ENCODE peak calls at places on chromosomes 5 and 9, in six cellular contexts. A, U, P, X, R and D are unnamed samples.
A peak's percentile ranks its signal among the peaks of the same experiment; 100 is the strongest.

GRCh38 chr5:157607371-157608161 is 32.0 kb upstream of the ADAM19 start:
- DNase-seq in A (no peak), U (no peak), P (no peak), X (peak; percentile 85), R (peak; percentile 47), D (peak; percentile 51)

GRCh38 chr5:31692561-31693221 is 53.8 kb downstream of the PDZD2 start:
- DNase-seq in A (no peak), U (no peak), P (peak; percentile 30), X (no peak), R (no peak), D (no peak)

GRCh38 chr5:56518820-56519219 is 285.7 kb upstream of the ANKRD55 start:
- DNase-seq in A (no peak), U (no peak), P (no peak), X (no peak), R (no peak), D (no peak)

GRCh38 chr5:97554992-97555981 is 372.2 kb upstream of the RIOK2 start:
- DNase-seq in A (no peak), U (no peak), P (no peak), X (peak; percentile 80), R (no peak), D (no peak)

GRCh38 chr9:61667559-61668121 is 477.8 kb downstream of the SPATA31A7 start:
- DNase-seq in A (no peak), U (no peak), P (no peak), X (no peak), R (no peak), D (no peak)

GRCh38 chr5:77960863-77961396 is 184.8 kb upstream of the TBCA start:
- DNase-seq in A (no peak), U (no peak), P (no peak), X (no peak), R (no peak), D (no peak)

GRCh38 chr5:120413706-120414105 is 50.4 kb upstream of the PRR16 start:
- DNase-seq in A (no peak), U (no peak), P (no peak), X (no peak), R (peak; percentile 78), D (no peak)

GRCh38 chr5:133991171-133991910 is 13.4 kb downstream of the VDAC1 start:
- DNase-seq in A (no peak), U (no peak), P (no peak), X (no peak), R (peak; percentile 98), D (no peak)

GRCh38 chr5:100270323-100270771 is 264.8 kb upstream of the FAM174A start:
- DNase-seq in A (no peak), U (no peak), P (no peak), X (no peak), R (no peak), D (no peak)

GRCh38 chr9:90641090-90641489 is 1.5 kb downstream of the DIRAS2 start:
- DNase-seq in A (no peak), U (no peak), P (no peak), X (no peak), R (no peak), D (no peak)

GRCh38 chr5:102843997-102844396 is 88.9 kb downstream of the PAM start:
- DNase-seq in A (no peak), U (no peak), P (no peak), X (peak; percentile 79), R (no peak), D (no peak)

GRCh38 chr5:180119886-180120220 is 48.3 kb upstream of the RNF130 start:
- DNase-seq in A (no peak), U (no peak), P (no peak), X (no peak), R (no peak), D (no peak)

GRCh38 chr9:5630038-5630507 is 1.2 kb downstream of the RIC1 start:
- DNase-seq in A (no peak), U (no peak), P (peak; percentile 29), X (no peak), R (peak; percentile 42), D (no peak)

GRCh38 chr5:82106806-82107205 is 135.0 kb downstream of the ATG10 start:
- DNase-seq in A (no peak), U (no peak), P (no peak), X (no peak), R (no peak), D (no peak)

GRCh38 chr9:82513976-82514735 is 525.6 kb downstream of the SPATA31D1 start:
- DNase-seq in A (no peak), U (no peak), P (no peak), X (no peak), R (no peak), D (no peak)

GRCh38 chr5:150358261-150359095 is 981 bp downstream of the TCOF1 start:
- DNase-seq in A (no peak), U (no peak), P (no peak), X (peak; percentile 9), R (no peak), D (no peak)

GRCh38 chr5:166509085-166509484 is 1782.4 kb upstream of the WWC1 start:
- DNase-seq in A (no peak), U (no peak), P (no peak), X (no peak), R (no peak), D (no peak)

GRCh38 chr5:158943057-158943456 is 156.7 kb downstream of the EBF1 start:
- DNase-seq in A (no peak), U (no peak), P (no peak), X (peak; percentile 91), R (peak; percentile 85), D (no peak)

GRCh38 chr9:134444040-134444315 is 117.7 kb downstream of the RXRA start:
- DNase-seq in A (no peak), U (no peak), P (no peak), X (no peak), R (no peak), D (no peak)

GRCh38 chr9:128088253-128088945 is 20.4 kb downstream of the SLC25A25 start:
- DNase-seq in A (no peak), U (no peak), P (no peak), X (no peak), R (no peak), D (no peak)

GRCh38 chr5:119347996-119348395 is 7.8 kb upstream of the TNFAIP8 start:
- DNase-seq in A (no peak), U (no peak), P (no peak), X (peak; percentile 72), R (no peak), D (no peak)

GRCh38 chr9:94084314-94084713 is at the start of gene PTPDC1:
- DNase-seq in A (no peak), U (no peak), P (peak; percentile 94), X (peak; percentile 89), R (no peak), D (no peak)

GRCh38 chr5:169265888-169266287 is 35.1 kb downstream of the SLIT3 start:
- DNase-seq in A (no peak), U (no peak), P (no peak), X (peak; percentile 2), R (peak; percentile 24), D (no peak)

GRCh38 chr9:103798620-103799019 is 295.5 kb upstream of the SMC2 start:
- DNase-seq in A (peak; percentile 41), U (no peak), P (no peak), X (no peak), R (no peak), D (no peak)

GRCh38 chr9:107350443-107350842 is 67.4 kb downstream of the RAD23B start:
- DNase-seq in A (no peak), U (no peak), P (no peak), X (no peak), R (no peak), D (no peak)

GRCh38 chr5:8012131-8012977 is 143.4 kb downstream of the MTRR start:
- DNase-seq in A (no peak), U (no peak), P (no peak), X (no peak), R (no peak), D (no peak)

GRCh38 chr5:88244686-88245085 is 24.0 kb downstream of the TMEM161B start:
- DNase-seq in A (no peak), U (no peak), P (no peak), X (peak; percentile 31), R (no peak), D (no peak)

GRCh38 chr5:76818844-76819831 is at the start of gene F2RL1:
- DNase-seq in A (no peak), U (peak; percentile 77), P (peak; percentile 7), X (peak; percentile 73), R (peak; percentile 49), D (peak; percentile 71)

GRCh38 chr5:137760294-137761019 is 6.3 kb upstream of the HNRNPA0 start:
- DNase-seq in A (no peak), U (no peak), P (no peak), X (no peak), R (peak; percentile 59), D (no peak)

GRCh38 chr5:56148453-56148971 is 84.6 kb downstream of the ANKRD55 start:
- DNase-seq in A (peak; percentile 67), U (peak; percentile 64), P (no peak), X (no peak), R (no peak), D (peak; percentile 28)

GRCh38 chr9:16030513-16031185 is 477.8 kb downstream of the CCDC171 start:
- DNase-seq in A (peak; percentile 36), U (no peak), P (no peak), X (peak; percentile 96), R (peak; percentile 88), D (no peak)

GRCh38 chr5:35854248-35854647 is 2.4 kb upstream of the IL7R start:
- DNase-seq in A (no peak), U (no peak), P (no peak), X (no peak), R (no peak), D (peak; percentile 58)

GRCh38 chr5:114101153-114101552 is 260.7 kb upstream of the KCNN2 start:
- DNase-seq in A (no peak), U (no peak), P (no peak), X (peak; percentile 80), R (peak; percentile 21), D (no peak)

GRCh38 chr5:541148-541887 is 17.1 kb upstream of the SLC9A3 start:
- DNase-seq in A (no peak), U (no peak), P (no peak), X (no peak), R (no peak), D (no peak)

GRCh38 chr9:136381311-136381710 is 7.8 kb upstream of the CARD9 start:
- DNase-seq in A (no peak), U (no peak), P (no peak), X (no peak), R (no peak), D (no peak)

GRCh38 chr9:130660326-130660682 is 4.1 kb upstream of the PRDM12 start:
- DNase-seq in A (no peak), U (no peak), P (no peak), X (no peak), R (no peak), D (no peak)

GRCh38 chr5:36174119-36174518 is 22.2 kb downstream of the SKP2 start:
- DNase-seq in A (no peak), U (peak; percentile 14), P (no peak), X (no peak), R (no peak), D (no peak)

GRCh38 chr5:43075319-43076293 is 35.5 kb upstream of the ANXA2R start:
- DNase-seq in A (no peak), U (no peak), P (no peak), X (no peak), R (no peak), D (no peak)